ENCODE peak calls at places on chromosome 20, in four cellular contexts. X, G, B and U are unnamed samples.

GRCh38 chr20:58179432-58180099 is 48.9 kb downstream of the ANKRD60 start:
- DNase-seq in G (no peak), X (peak), B (peak), U (peak)

GRCh38 chr20:22394583-22394982 is 189.8 kb downstream of the FOXA2 start:
- DNase-seq in B (no peak), G (no peak), X (no peak), U (no peak)

GRCh38 chr20:6489361-6490154 is 277.9 kb upstream of the BMP2 start:
- DNase-seq in X (peak), B (no peak), G (peak), U (no peak)

GRCh38 chr20:50645253-50646068 is 45.9 kb downstream of the RIPOR3 start:
- DNase-seq in G (peak), B (peak), X (peak), U (peak)

GRCh38 chr20:56924976-56925695 is 296.0 kb downstream of the TFAP2C start:
- DNase-seq in G (no peak), B (no peak), X (no peak), U (no peak)

GRCh38 chr20:57661201-57662027 is 41.2 kb upstream of the ZBP1 start:
- DNase-seq in B (no peak), G (no peak), X (no peak), U (no peak)

GRCh38 chr20:1830240-1830639 is 65.0 kb upstream of the SIRPA start:
- DNase-seq in B (peak), X (peak), G (peak), U (peak)

GRCh38 chr20:29472606-29473005 is 1784.9 kb upstream of the DEFB115 start:
- DNase-seq in X (no peak), G (no peak), B (no peak), U (no peak)

GRCh38 chr20:23397961-23398360 is 23.3 kb downstream of the NAPB start:
- DNase-seq in B (no peak), G (peak), X (peak), U (peak)

GRCh38 chr20:57250607-57251343 is 15.7 kb downstream of the BMP7 start:
- DNase-seq in B (no peak), X (peak), G (no peak), U (no peak)

DNA sequence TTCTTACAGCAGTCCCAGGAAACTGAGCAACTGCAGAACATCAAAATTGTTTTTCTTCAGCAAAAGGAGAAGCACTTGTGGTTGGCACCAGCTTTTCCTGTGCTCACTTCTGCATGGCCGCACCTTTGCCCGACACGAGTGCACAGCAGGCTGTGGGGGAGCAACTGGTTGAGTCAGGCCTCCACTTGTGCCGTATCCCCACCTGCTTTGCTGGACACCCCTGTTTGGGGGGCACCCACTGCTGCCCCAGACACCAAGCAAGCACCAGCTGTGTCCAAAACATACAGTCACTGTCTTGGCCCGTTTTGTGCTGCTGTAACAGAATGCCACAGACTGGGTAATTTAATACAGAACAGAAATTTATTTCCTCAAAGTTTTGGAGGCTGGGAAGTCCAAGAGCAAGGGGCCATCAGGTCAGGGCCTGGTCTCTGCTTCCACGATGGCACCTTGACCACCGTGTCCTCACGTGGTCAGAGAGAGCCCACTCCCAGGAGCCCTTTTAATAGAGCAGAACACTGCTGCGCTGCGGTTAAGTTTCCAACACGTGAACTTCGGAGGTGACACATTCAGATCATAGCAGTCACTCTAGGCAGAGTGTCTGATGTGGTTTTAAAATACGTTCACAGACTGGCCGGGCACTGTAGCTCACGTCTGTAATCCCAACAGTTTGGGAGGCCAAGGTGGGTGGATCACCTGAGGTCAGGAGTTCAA is 8.7 kb upstream of the GMEB2 start:
- DNase-seq in B (no peak), G (no peak), X (no peak), U (no peak)
- H3K4me3 ChIP-seq in B (no peak), G (no peak), X (no peak), U (no peak)

GRCh38 chr20:8808180-8808535 is 260.7 kb upstream of the PLCB4 start:
- DNase-seq in B (no peak), G (no peak), X (no peak), U (no peak)
- H3K4me3 ChIP-seq in B (no peak), G (no peak), X (no peak), U (no peak)

DNA sequence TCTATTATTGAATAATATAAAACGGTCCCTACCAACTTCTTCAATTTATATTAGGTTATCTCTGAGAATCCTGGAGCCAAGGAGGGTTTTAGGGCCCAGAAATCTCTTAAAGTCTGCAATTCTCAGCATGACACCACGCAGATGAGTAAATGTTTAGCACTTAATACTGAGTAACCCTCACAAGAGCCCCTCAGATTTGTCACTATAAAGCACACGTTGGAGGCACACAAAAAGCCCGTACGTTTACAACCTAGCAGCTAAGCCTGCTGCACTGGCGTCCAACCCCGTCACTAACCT is 1.2 kb downstream of the CPNE1 start:
- DNase-seq in X (peak), G (peak), B (no peak), U (peak)
- H3K4me3 ChIP-seq in X (peak), G (peak), B (peak), U (peak)

DNA sequence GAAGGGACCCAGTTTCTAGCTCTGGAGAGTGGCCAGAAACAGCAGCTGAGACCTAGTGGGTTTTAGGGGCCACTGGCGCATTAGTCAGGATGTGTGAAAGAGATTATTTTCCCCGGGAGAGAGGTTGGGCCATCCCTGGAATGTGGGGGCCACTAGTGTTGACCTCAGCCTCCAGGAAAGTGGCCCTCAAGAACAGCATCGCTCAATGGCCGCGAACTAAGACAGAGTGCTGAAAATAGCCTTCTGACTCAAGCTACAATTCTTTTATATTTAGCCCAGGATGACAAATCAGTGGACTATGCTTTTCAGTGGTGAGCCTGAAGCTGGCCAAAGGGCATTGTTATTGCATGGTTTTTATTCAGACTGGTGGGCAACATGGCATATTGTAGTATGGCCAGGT is 210.4 kb upstream of the RNF24 start:
- DNase-seq in G (peak), X (peak), B (peak), U (peak)
- H3K4me3 ChIP-seq in G (no peak), X (no peak), B (no peak), U (no peak)

GRCh38 chr20:62792182-62792939 is 3.9 kb upstream of the MRGBP start:
- DNase-seq in X (peak), G (peak), B (no peak), U (peak)

GRCh38 chr20:62791301-62792181 is 4.7 kb upstream of the MRGBP start:
- DNase-seq in B (peak), G (peak), X (peak), U (peak)

GRCh38 chr20:62793757-62794006 is 2.6 kb upstream of the MRGBP start:
- DNase-seq in G (no peak), X (no peak), B (no peak), U (no peak)

GRCh38 chr20:62794007-62794724 is 2.1 kb upstream of the MRGBP start:
- DNase-seq in X (peak), G (peak), B (peak), U (peak)

DNA sequence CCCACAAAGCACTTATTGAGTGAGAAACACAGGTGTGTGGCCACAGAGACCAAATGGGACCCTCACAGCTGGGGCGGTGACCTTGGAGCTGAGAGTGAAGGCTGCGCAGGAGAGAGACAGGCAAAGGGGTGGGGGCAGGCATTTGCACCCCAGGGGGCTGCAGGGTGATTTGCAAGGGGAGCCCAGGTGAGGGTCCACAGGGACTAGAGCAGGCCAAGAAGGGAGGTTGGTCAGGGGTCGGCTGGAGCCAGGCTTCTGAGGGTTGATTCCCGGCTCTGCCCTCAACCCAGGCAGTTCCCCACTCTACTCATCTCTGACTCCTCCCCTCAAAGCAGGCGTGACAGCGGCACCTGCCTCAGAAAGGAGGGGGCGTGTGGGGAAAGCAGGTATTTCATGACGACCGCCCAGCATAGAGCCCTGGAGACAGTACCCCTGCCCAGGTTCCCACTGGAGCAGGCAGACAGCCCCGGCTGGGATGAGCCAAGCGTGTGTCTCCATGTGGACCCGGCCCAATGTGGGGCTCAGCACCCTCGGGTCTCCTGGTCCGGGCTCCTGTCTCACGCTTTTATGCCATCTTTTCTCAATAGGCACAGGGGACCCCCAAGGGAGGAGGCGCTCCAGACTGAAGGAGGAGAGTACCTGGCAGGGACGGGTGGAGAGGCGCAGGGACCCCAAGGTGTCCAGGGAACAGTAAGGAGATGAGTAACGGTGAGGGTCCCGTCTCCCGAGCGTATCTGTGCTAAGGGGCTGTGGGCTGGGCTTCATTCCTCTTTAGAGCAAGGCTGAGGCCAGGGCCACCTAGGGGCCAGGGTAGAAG is 3.1 kb upstream of the MRGBP start:
- DNase-seq in X (no peak), B (no peak), G (no peak), U (no peak)
- H3K4me3 ChIP-seq in X (no peak), B (no peak), G (no peak), U (no peak)

DNA sequence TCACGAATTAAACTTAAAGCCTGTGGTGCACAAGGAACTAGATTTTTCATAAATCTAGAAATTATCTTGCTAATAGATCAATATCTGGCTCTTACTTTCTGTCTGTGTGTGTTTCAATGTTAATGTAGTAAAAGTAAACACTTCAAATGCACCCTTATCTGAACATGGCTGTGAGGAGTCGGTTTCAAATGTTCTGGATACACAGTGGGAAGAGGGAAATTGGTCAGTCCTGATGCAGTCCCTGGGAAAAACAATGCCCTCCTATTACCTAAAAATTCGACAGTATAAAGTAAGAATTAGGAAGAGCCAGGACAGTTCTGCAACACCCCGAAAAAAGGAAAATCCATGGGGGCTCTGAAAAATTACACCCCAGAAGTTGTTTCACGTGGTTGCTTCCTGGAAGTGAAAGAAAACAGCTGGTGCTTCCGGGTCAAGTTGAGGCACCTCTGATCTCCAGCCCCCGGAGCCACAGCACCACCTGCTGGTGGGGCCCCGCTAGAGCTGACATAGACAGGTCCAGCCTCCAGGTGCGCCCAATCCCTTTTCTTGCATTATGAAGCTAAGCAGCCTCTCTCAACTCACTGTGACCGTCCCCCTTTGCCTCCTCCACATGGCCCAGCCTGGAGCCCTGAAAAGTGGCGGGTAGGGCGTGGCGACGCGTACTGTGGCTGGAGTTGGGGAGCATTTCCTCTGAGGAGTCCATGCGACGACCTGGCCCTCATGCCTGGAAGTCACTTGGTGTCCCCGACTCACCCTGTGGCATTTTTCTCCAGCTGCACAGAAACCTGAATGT is 8.3 kb downstream of the SEMG2 start:
- DNase-seq in B (peak), G (no peak), X (no peak), U (no peak)
- H3K4me3 ChIP-seq in B (peak), G (no peak), X (no peak), U (no peak)

GRCh38 chr20:18695175-18695574 is 107.3 kb downstream of the DTD1 start:
- DNase-seq in G (no peak), B (no peak), X (no peak), U (no peak)
- H3K4me3 ChIP-seq in G (no peak), B (no peak), X (no peak), U (no peak)

GRCh38 chr20:31641391-31641790 is 3.7 kb downstream of the COX4I2 start:
- DNase-seq in G (no peak), B (no peak), X (no peak), U (no peak)

GRCh38 chr20:31638816-31639215 is 1.1 kb downstream of the COX4I2 start:
- DNase-seq in X (no peak), G (no peak), B (no peak), U (no peak)

GRCh38 chr20:31640259-31640658 is 2.5 kb downstream of the COX4I2 start:
- DNase-seq in X (no peak), G (no peak), B (no peak), U (no peak)

GRCh38 chr20:31638317-31638716 is 605 bp downstream of the COX4I2 start:
- DNase-seq in X (no peak), G (no peak), B (no peak), U (no peak)

DNA sequence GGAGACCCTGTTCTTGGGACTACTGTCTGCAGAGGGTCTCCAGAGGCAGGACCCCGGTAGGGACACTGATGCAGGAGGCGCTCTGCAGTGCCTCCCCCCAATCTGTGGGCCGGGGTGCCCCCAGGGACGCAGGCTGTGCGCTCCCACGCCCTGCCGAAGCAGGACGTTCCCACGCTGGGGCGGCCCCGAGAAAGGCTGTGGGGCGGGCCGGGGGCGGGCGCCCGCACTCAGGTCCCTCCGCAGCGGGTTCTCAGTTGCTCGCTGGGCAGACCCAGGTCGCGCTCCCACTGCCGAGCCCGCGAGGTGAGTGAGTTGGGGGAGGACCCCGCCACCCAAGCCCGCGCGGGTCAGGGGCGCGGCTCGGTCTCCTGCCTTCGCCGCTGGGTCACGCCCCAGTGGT is at the start of gene COX4I2:
- DNase-seq in G (no peak), X (no peak), B (no peak), U (no peak)
- H3K4me3 ChIP-seq in G (no peak), X (no peak), B (no peak), U (no peak)

GRCh38 chr20:4811257-4811656 is 89.5 kb downstream of the PRND start:
- DNase-seq in X (no peak), B (no peak), G (no peak), U (no peak)
- H3K4me3 ChIP-seq in X (no peak), B (no peak), G (no peak), U (no peak)

DNA sequence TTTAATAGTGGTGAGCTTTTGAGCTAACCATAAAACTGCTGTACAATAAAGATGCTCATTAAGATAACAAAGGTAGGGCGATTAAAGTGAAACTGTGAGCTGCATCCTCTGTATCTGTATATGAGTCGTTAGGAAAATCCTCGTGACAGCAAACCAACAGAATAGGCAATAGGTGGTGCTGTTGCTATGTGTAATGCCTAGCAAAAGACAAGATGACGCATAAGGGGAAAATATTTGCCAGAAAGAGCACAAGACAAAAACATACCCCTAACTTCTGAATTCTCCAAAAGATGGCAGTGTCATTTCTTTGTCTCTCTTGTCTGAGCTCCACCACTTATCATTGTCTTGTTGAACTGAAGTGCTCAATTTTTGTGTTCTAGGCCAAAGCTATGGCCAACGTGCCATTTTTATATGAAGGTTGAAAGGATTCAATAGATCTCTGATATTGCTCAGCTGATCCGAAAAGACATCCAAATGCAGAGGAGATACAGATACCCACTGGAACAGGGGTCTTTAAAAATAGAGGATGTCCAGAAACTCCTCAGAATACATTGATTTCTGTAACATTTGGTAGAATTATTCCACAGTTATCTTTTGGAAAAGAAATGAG is 56.3 kb upstream of the ANKEF1 start:
- DNase-seq in B (peak), X (peak), G (peak), U (peak)
- H3K4me3 ChIP-seq in B (peak), X (peak), G (no peak), U (no peak)